ENCODE peak calls at places on chromosomes 13 and 19, in four cellular contexts. U is cardiac muscle cell, Z is prostate gland, O is tibial artery. D is an unnamed sample.
A peak's percentile ranks its signal among the peaks of the same experiment; 100 is the strongest.

GRCh38 chr19:16266586-16266942 is 58.1 kb upstream of the KLF2 start:
- DNase-seq in U (no peak), Z (no peak), O (no peak), D (no peak)

GRCh38 chr13:28716511-28716910 is 2.3 kb downstream of the SLC46A3 start:
- DNase-seq in U (no peak), Z (no peak), O (no peak), D (peak; percentile 81)

GRCh38 chr13:98930014-98930625 is 47.7 kb downstream of the DOCK9 start:
- DNase-seq in U (no peak), Z (no peak), O (no peak), D (no peak)

GRCh38 chr19:11125994-11126685 is 29.4 kb downstream of the SPC24 start:
- DNase-seq in U (peak; percentile 84), Z (peak; percentile 68), O (peak; percentile 87), D (peak; percentile 69)

GRCh38 chr19:36136975-36137686 is 2.7 kb upstream of the CAPNS1 start:
- DNase-seq in U (no peak), Z (peak; percentile 86), O (peak; percentile 90), D (peak; percentile 80)

GRCh38 chr19:52991484-52991883 is 22.2 kb upstream of the ERVV-1 start:
- DNase-seq in U (no peak), Z (no peak), O (no peak), D (peak; percentile 63)

GRCh38 chr19:6730153-6730804 is 7.1 kb downstream of the GPR108 start:
- DNase-seq in U (peak; percentile 42), Z (peak; percentile 94), O (no peak), D (no peak)

GRCh38 chr19:10946964-10947657 is 13.7 kb upstream of the SMARCA4 start:
- DNase-seq in U (no peak), Z (no peak), O (no peak), D (peak; percentile 79)

GRCh38 chr13:100517706-100518105 is 70.9 kb downstream of the GGACT start:
- DNase-seq in U (no peak), Z (no peak), O (no peak), D (no peak)

GRCh38 chr19:48963371-48964204 is 1.5 kb upstream of the FTL start:
- DNase-seq in U (peak; percentile 55), Z (peak; percentile 47), O (peak; percentile 90), D (peak; percentile 68)

GRCh38 chr19:46716013-46716671 is 772 bp downstream of the PRKD2 start:
- DNase-seq in U (peak; percentile 61), Z (no peak), O (no peak), D (no peak)
- TF ChIP-seq CTCF in U (no peak), Z (no peak), O (no peak), D (no peak)

DNA sequence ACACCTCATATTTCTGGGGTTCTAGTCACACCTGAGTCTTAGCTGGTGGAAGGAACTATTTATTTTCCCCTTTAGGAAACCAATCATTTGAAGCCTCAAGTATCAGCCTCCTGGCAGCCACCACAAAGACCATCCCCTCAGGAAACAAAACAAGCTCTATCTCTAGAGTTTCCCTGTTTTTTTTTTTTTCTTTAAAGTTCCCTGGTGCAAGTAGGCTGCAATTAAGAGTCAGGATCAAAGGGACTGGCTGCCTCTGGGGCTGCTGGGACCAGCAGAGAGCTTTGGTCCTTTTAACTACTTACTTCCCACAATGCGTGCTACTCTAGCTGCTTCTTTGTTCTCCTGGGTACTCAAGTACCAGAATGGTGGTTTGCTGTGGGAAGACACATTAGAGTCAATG is 11.4 kb downstream of the MBNL2 start:
- DNase-seq in U (no peak), Z (no peak), O (no peak), D (no peak)
- H3K4me3 ChIP-seq in U (no peak overlapping the region), Z (no peak overlapping the region), O (no peak overlapping the region), D (no peak overlapping the region)

GRCh38 chr13:45341034-45341798 is at the start of gene TPT1:
- DNase-seq in U (peak; percentile 98), Z (peak; percentile 98), O (peak; percentile 100), D (peak; percentile 99)
- TF ChIP-seq CTCF in U (no peak), Z (no peak), O (no peak), D (no peak)

GRCh38 chr19:30622276-30622675 is 250.1 kb downstream of the ZNF536 start:
- DNase-seq in U (no peak), Z (no peak), O (no peak), D (no peak)

GRCh38 chr19:30626567-30626966 is 254.4 kb downstream of the ZNF536 start:
- DNase-seq in U (no peak), Z (no peak), O (no peak), D (no peak)

GRCh38 chr19:30620354-30620753 is 248.2 kb downstream of the ZNF536 start:
- DNase-seq in U (no peak), Z (no peak), O (no peak), D (no peak)

GRCh38 chr19:30625947-30626346 is 253.8 kb downstream of the ZNF536 start:
- DNase-seq in U (no peak), Z (no peak), O (no peak), D (no peak)

GRCh38 chr19:30621326-30621920 is 249.2 kb downstream of the ZNF536 start:
- DNase-seq in U (no peak), Z (no peak), O (no peak), D (no peak)
- H3K4me3 ChIP-seq in U (no peak overlapping the region), Z (no peak overlapping the region), O (no peak overlapping the region), D (no peak overlapping the region)

GRCh38 chr13:70964124-70964523 is 855.9 kb upstream of the KLHL1 start:
- DNase-seq in U (no peak), Z (no peak), O (no peak), D (no peak)

GRCh38 chr13:70959376-70959775 is 851.1 kb upstream of the KLHL1 start:
- DNase-seq in U (peak; percentile 5), Z (no peak), O (no peak), D (no peak)

DNA sequence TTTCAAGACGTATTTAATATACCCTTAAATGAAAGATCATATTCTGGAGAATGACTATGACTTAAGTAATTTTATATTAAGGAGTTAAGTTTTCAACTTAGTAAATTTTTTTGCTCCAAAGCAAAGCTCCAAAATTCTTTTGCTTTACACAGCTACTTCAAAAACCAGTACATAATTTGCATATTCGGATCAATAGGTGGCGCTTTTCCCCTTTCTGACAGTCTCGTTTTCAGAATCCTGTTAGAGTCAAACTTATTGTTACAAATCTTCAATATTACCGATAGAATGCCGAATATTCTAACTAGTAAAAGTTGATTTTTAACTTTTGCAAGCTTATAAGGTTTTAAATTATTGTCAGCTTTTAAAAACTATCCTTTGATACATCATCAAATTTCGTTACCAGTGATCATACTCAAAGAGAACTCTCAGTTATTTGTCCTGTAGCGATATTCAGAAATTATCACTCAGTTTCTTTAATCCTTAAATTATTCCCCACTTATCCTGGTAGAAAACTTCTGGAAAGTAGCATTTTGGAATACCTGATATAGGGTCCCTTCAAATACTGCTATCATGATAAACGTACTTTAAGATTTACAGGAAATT is 852.7 kb upstream of the KLHL1 start:
- DNase-seq in U (peak; percentile 48), Z (no peak), O (no peak), D (peak; percentile 3)
- TF ChIP-seq CTCF in U (peak; percentile 67), Z (peak; percentile 47), O (peak; percentile 23), D (peak; percentile 45)

GRCh38 chr19:46017095-46017429 is 5.8 kb downstream of the PGLYRP1 start:
- DNase-seq in U (no peak), Z (no peak), O (no peak), D (no peak)

GRCh38 chr19:46016426-46017094 is 6.3 kb downstream of the PGLYRP1 start:
- DNase-seq in U (peak; percentile 92), Z (peak; percentile 69), O (peak; percentile 87), D (peak; percentile 64)

GRCh38 chr19:46014534-46014933 is 8.3 kb downstream of the PGLYRP1 start:
- DNase-seq in U (no peak), Z (no peak), O (no peak), D (no peak)

GRCh38 chr19:46015961-46016425 is 6.9 kb downstream of the PGLYRP1 start:
- DNase-seq in U (peak; percentile 28), Z (no peak), O (no peak), D (no peak)

GRCh38 chr19:46015080-46015960 is 7.5 kb downstream of the PGLYRP1 start:
- DNase-seq in U (peak; percentile 77), Z (peak; percentile 74), O (no peak), D (peak; percentile 23)
- H3K4me3 ChIP-seq in U (peak overlapping the region; percentile 23), Z (peak overlapping the region; percentile 6), O (peak overlapping the region; percentile 69), D (no peak overlapping the region)

GRCh38 chr13:73722120-73722519 is 412.1 kb downstream of the KLF12 start:
- DNase-seq in U (no peak), Z (no peak), O (no peak), D (peak; percentile 36)
- TF ChIP-seq CTCF in U (peak; percentile 38), Z (no peak), O (no peak), D (peak; percentile 56)

D was measured in AG10803.